ENCODE peak calls at places on chromosome 1, in ten cellular contexts. U is EL; J is non-pigmented ciliary epithelial cell; M is NCI-H82; Q is hippocampal formation; N is NCI-H774; Y is CD4-positive, CD25-positive, alpha-beta regulatory T cell; V is progenitor cell of endocrine pancreas; S is stromal cell of bone marrow; I is lung microvascular endothelial cell. G is an unnamed sample.

GRCh38 chr1:78651247-78651646 is 1.6 kb downstream of the IFI44 start:
- DNase-seq in J (peak; percentile 10), U (peak; percentile 70), M (no peak), Y (peak; percentile 49), N (no peak), Q (no peak), I (peak; percentile 9), V (no peak), S (peak; percentile 36), G (peak; percentile 20)

GRCh38 chr1:109482242-109482641 is 1.5 kb upstream of the ATXN7L2 start:
- DNase-seq in J (no peak), Q (no peak), I (no peak), N (no peak), Y (no peak), M (peak; percentile 24), U (no peak), V (no peak), S (no peak), G (no peak)

GRCh38 chr1:203364013-203364730 is 13.2 kb upstream of the FMOD start:
- DNase-seq in J (no peak), V (no peak), M (peak; percentile 65), I (no peak), U (no peak), Y (no peak), Q (no peak), S (no peak), N (no peak), G (no peak)

GRCh38 chr1:12383786-12384185 is 154.0 kb downstream of the VPS13D start:
- DNase-seq in J (no peak), M (no peak), Y (no peak), S (no peak), N (no peak), I (no peak), V (no peak), Q (no peak), U (peak; percentile 56), G (no peak)

GRCh38 chr1:166905930-166906329 is 29.9 kb upstream of the TADA1 start:
- DNase-seq in S (no peak), N (no peak), Y (no peak), J (peak; percentile 75), M (no peak), Q (no peak), I (peak; percentile 7), U (peak; percentile 53), V (no peak), G (no peak)

GRCh38 chr1:155179107-155180031 is 5.7 kb downstream of the TRIM46 start:
- DNase-seq in S (no peak), V (no peak), J (no peak), I (no peak), U (no peak), Y (no peak), N (no peak), Q (no peak), M (no peak), G (no peak)

GRCh38 chr1:51523931-51524330 is 4.9 kb upstream of the EPS15 start:
- DNase-seq in Y (no peak), S (no peak), Q (no peak), I (no peak), M (no peak), V (no peak), U (no peak), N (no peak), J (no peak), G (no peak)

GRCh38 chr1:49297783-49298182 is 521.1 kb upstream of the BEND5 start:
- DNase-seq in J (no peak), N (no peak), Y (no peak), I (no peak), U (no peak), M (peak; percentile 24), V (no peak), Q (no peak), S (no peak), G (no peak)

GRCh38 chr1:12518956-12519707 is 98.9 kb downstream of the DHRS3 start:
- DNase-seq in M (no peak), Q (peak; percentile 21), J (no peak), N (no peak), U (peak; percentile 31), I (peak; percentile 40), Y (no peak), V (no peak), S (no peak), G (no peak)

GRCh38 chr1:1013922-1014617 is 773 bp downstream of the ISG15 start:
- DNase-seq in I (peak; percentile 54), J (no peak), Q (no peak), N (peak; percentile 2), M (peak; percentile 50), S (no peak), V (peak; percentile 10), U (peak; percentile 56), Y (peak; percentile 68), G (no peak)

G was measured in fibroblast of the conjunctiva.